ENCODE peak calls at places on chromosome 16, in eight cellular contexts. Q is BJ, F is K562, P is RWPE1, H is dorsolateral prefrontal cortex, A is AG04449, W is neural crest cell, Z is uterus. S is an unnamed sample.

GRCh38 chr16:47395733-47396503 is 64.9 kb downstream of the ITFG1 start:
- DNase-seq in Q (no peak), F (no peak), P (no peak), H (no peak), A (no peak), W (no peak), Z (no peak), S (no peak)

GRCh38 chr16:14658063-14658462 is 25.3 kb downstream of the BFAR start:
- DNase-seq in Q (no peak), F (peak; percentile 71), P (no peak), H (no peak), A (no peak), W (no peak), Z (no peak), S (no peak)

GRCh38 chr16:81526935-81527334 is 82.3 kb downstream of the CMIP start:
- DNase-seq in Q (no peak), F (peak; percentile 77), P (peak; percentile 94), H (no peak), A (peak; percentile 4), W (no peak), Z (peak; percentile 33), S (no peak)

GRCh38 chr16:69089091-69089912 is 16.2 kb upstream of the HAS3 start:
- DNase-seq in Q (no peak), F (peak; percentile 43), P (no peak), H (peak; percentile 60), A (no peak), W (no peak), Z (no peak), S (no peak)

GRCh38 chr16:65410801-65411200 is 288.9 kb upstream of the CDH11 start:
- DNase-seq in Q (no peak), F (no peak), P (no peak), H (no peak), A (no peak), W (no peak), Z (no peak), S (no peak)

GRCh38 chr16:68090109-68090508 is 4.9 kb downstream of the NFATC3 start:
- DNase-seq in Q (no peak), F (no peak), P (no peak), H (no peak), A (no peak), W (no peak), Z (no peak), S (no peak)

GRCh38 chr16:2898831-2899563 is 12.7 kb upstream of the FLYWCH1 start:
- DNase-seq in Q (no peak), F (no peak), P (no peak), H (no peak), A (no peak), W (no peak), Z (no peak), S (no peak)

GRCh38 chr16:68778551-68779231 is 41.6 kb downstream of the CDH1 start:
- DNase-seq in Q (no peak), F (no peak), P (peak; percentile 69), H (no peak), A (no peak), W (no peak), Z (no peak), S (no peak)

GRCh38 chr16:2030036-2030435 is 3.3 kb downstream of the NHERF2 start:
- DNase-seq in Q (no peak), F (no peak), P (no peak), H (no peak), A (no peak), W (no peak), Z (no peak), S (no peak)

GRCh38 chr16:28289106-28289505 is 3.2 kb upstream of the SBK1 start:
- DNase-seq in Q (no peak), F (no peak), P (no peak), H (no peak), A (no peak), W (no peak), Z (no peak), S (no peak)

GRCh38 chr16:65062736-65063583 is 58.9 kb downstream of the CDH11 start:
- DNase-seq in Q (peak; percentile 35), F (no peak), P (no peak), H (no peak), A (no peak), W (no peak), Z (no peak), S (peak; percentile 17)

GRCh38 chr16:11129378-11129781 is 126.6 kb downstream of the SOCS1 start:
- DNase-seq in Q (peak; percentile 31), F (no peak), P (no peak), H (no peak), A (no peak), W (no peak), Z (peak; percentile 52), S (no peak)

GRCh38 chr16:71230122-71230845 is at the start of gene HYDIN:
- DNase-seq in Q (no peak), F (peak; percentile 67), P (peak; percentile 93), H (peak; percentile 83), A (no peak), W (peak; percentile 90), Z (no peak), S (peak; percentile 94)

GRCh38 chr16:28298511-28298878 is 6.2 kb downstream of the SBK1 start:
- DNase-seq in Q (no peak), F (no peak), P (no peak), H (no peak), A (no peak), W (no peak), Z (no peak), S (no peak)

GRCh38 chr16:88384222-88385111 is 1.7 kb downstream of the ZNF469 start:
- DNase-seq in Q (no peak), F (no peak), P (no peak), H (peak; percentile 26), A (no peak), W (no peak), Z (no peak), S (no peak)

GRCh38 chr16:14003119-14003570 is 68.0 kb upstream of the MRTFB start:
- DNase-seq in Q (peak; percentile 53), F (peak; percentile 40), P (peak; percentile 75), H (peak; percentile 92), A (no peak), W (peak; percentile 65), Z (peak; percentile 57), S (peak; percentile 53)

GRCh38 chr16:85421338-85422123 is 191.6 kb upstream of the GSE1 start:
- DNase-seq in Q (no peak), F (no peak), P (no peak), H (peak; percentile 14), A (no peak), W (no peak), Z (peak; percentile 19), S (peak; percentile 13)

GRCh38 chr16:4319454-4319853 is 3.6 kb downstream of the GLIS2 start:
- DNase-seq in Q (no peak), F (no peak), P (no peak), H (no peak), A (no peak), W (no peak), Z (no peak), S (no peak)

GRCh38 chr16:75695708-75696107 is 5.6 kb downstream of the DUXB start:
- DNase-seq in Q (no peak), F (peak; percentile 37), P (no peak), H (no peak), A (no peak), W (no peak), Z (no peak), S (no peak)
- TF ChIP-seq CTCF in Q (peak; percentile 15), F (peak; percentile 49), P (no peak), H (no peak), A (no peak), W (peak; percentile 29), Z (no peak), S (no peak)

GRCh38 chr16:48494742-48495141 is 109.5 kb upstream of the SIAH1 start:
- DNase-seq in Q (no peak), F (no peak), P (no peak), H (no peak), A (no peak), W (no peak), Z (no peak), S (no peak)
- TF ChIP-seq CTCF in Q (no peak), F (no peak), P (no peak), H (no peak), A (no peak), W (no peak), Z (no peak), S (no peak)

GRCh38 chr16:83402160-83402794 is 405.5 kb upstream of the HSBP1 start:
- DNase-seq in Q (no peak), F (no peak), P (no peak), H (no peak), A (no peak), W (no peak), Z (no peak), S (no peak)
- TF ChIP-seq CTCF in Q (peak; percentile 20), F (peak; percentile 23), P (peak; percentile 16), H (no peak), A (peak; percentile 1), W (peak; percentile 22), Z (no peak), S (no peak)

GRCh38 chr16:90019543-90020259 is 445 bp upstream of the DBNDD1 start:
- DNase-seq in Q (no peak), F (peak; percentile 89), P (no peak), H (no peak), A (no peak), W (no peak), Z (no peak), S (peak; percentile 80)
- TF ChIP-seq CTCF in Q (no peak), F (peak; percentile 19), P (peak; percentile 84), H (no peak), A (peak; percentile 5), W (peak; percentile 55), Z (peak; percentile 35), S (no peak)

GRCh38 chr16:84088695-84089395 is 27.9 kb downstream of the MBTPS1 start:
- DNase-seq in Q (no peak), F (no peak), P (no peak), H (no peak), A (no peak), W (no peak), Z (no peak), S (no peak)
- TF ChIP-seq CTCF in Q (no peak), F (no peak), P (no peak), H (no peak), A (no peak), W (no peak), Z (no peak), S (no peak)

S was measured in nephron progenitor cell.